ENCODE peak calls at places on chromosomes 11 and 22, in six cellular contexts. C is fibroblast of the aortic adventitia, F is Calu3, W is amygdala, K is RPMI7951, Q is heart right ventricle. L is an unnamed sample.

GRCh38 chr11:115301029-115301428 is 203.2 kb downstream of the CADM1 start:
- DNase-seq in K (peak; percentile 62), F (no peak), C (no peak), Q (no peak), W (no peak), L (peak; percentile 78)

GRCh38 chr11:29750392-29750791 is 266.4 kb downstream of the KCNA4 start:
- DNase-seq in C (no peak), K (no peak), W (no peak), Q (no peak), F (no peak), L (no peak)

GRCh38 chr11:122977455-122978302 is 4.0 kb downstream of the BSX start:
- DNase-seq in W (no peak), F (no peak), K (no peak), Q (no peak), C (no peak), L (no peak)

GRCh38 chr11:111283945-111284481 is 14.3 kb upstream of the POU2AF3 start:
- DNase-seq in C (no peak), W (no peak), K (no peak), F (peak; percentile 43), Q (no peak), L (no peak)

GRCh38 chr22:22818202-22818538 is 69.4 kb upstream of the IGLL5 start:
- DNase-seq in K (no peak), C (no peak), F (no peak), Q (no peak), W (no peak), L (no peak)

GRCh38 chr11:128568166-128568778 is 19.1 kb downstream of the ETS1 start:
- DNase-seq in W (no peak), C (no peak), F (no peak), Q (peak; percentile 70), K (no peak), L (no peak)

GRCh38 chr22:29072979-29073617 is at the start of gene KREMEN1:
- DNase-seq in W (no peak), F (no peak), K (no peak), Q (peak; percentile 23), C (no peak), L (no peak)

GRCh38 chr11:35265755-35266454 is 126.9 kb downstream of the CD44 start:
- DNase-seq in K (no peak), F (no peak), Q (no peak), C (no peak), W (no peak), L (no peak)

GRCh38 chr11:72048718-72049460 is 31.5 kb downstream of the NUMA1 start:
- DNase-seq in C (no peak), K (no peak), F (no peak), W (no peak), Q (peak; percentile 32), L (no peak)

GRCh38 chr11:69677744-69678143 is 2.6 kb upstream of the LTO1 start:
- DNase-seq in F (no peak), K (no peak), W (no peak), C (no peak), Q (no peak), L (no peak)

GRCh38 chr11:102012946-102013345 is 34.3 kb upstream of the CFAP300 start:
- DNase-seq in Q (no peak), K (peak; percentile 21), C (no peak), F (no peak), W (no peak), L (no peak)

GRCh38 chr11:84853841-84854497 is 773.2 kb downstream of the DLG2 start:
- DNase-seq in Q (no peak), W (no peak), F (no peak), C (no peak), K (no peak), L (no peak)

GRCh38 chr22:30694171-30694637 is 470 bp upstream of the OSBP2 start:
- DNase-seq in W (peak; percentile 79), C (peak; percentile 16), F (peak; percentile 78), K (peak; percentile 12), Q (peak; percentile 26), L (no peak)

L was measured in astrocyte.